ENCODE peak calls at places on chromosomes 13 and 19, in five cellular contexts. F is colonic mucosa, B is heart right ventricle, D is HFF-Myc, U is cardiac muscle cell. M is an unnamed sample.
A peak's percentile ranks its signal among the peaks of the same experiment; 100 is the strongest.

GRCh38 chr19:19321143-19321577 is 531 bp downstream of the MAU2 start:
- DNase-seq in D (no peak), U (peak; percentile 44), F (peak; percentile 26), B (no peak), M (no peak)

GRCh38 chr19:4139614-4140236 is 13.7 kb upstream of the CREB3L3 start:
- DNase-seq in F (peak; percentile 97), U (peak; percentile 59), B (peak; percentile 75), D (no peak), M (peak; percentile 93)

GRCh38 chr19:24052811-24053210 is 34.2 kb upstream of the ZNF254 start:
- DNase-seq in U (no peak), B (no peak), D (no peak), F (no peak), M (no peak)

GRCh38 chr13:75222031-75222430 is 259.9 kb downstream of the TBC1D4 start:
- DNase-seq in F (no peak), D (no peak), B (no peak), U (no peak), M (no peak)

GRCh38 chr19:4800591-4801081 is 9.1 kb downstream of the FEM1A start:
- DNase-seq in U (no peak), B (peak; percentile 55), D (no peak), F (no peak), M (no peak)

GRCh38 chr19:33767898-33768413 is 28.7 kb upstream of the KCTD15 start:
- DNase-seq in F (no peak), B (no peak), D (no peak), U (peak; percentile 88), M (no peak)

GRCh38 chr13:112903606-112904195 is 65.3 kb upstream of the MCF2L start:
- DNase-seq in B (no peak), U (no peak), F (no peak), D (no peak), M (no peak)

GRCh38 chr13:67792151-67792665 is 562.1 kb upstream of the PCDH9 start:
- DNase-seq in B (no peak), U (peak; percentile 6), D (no peak), F (no peak), M (no peak)

GRCh38 chr13:46654956-46655726 is 102.2 kb downstream of the LRCH1 start:
- DNase-seq in U (no peak), F (no peak), B (no peak), D (no peak), M (no peak)

GRCh38 chr13:31923134-31923763 is 108.3 kb upstream of the FRY start:
- DNase-seq in B (no peak), D (no peak), U (peak; percentile 8), F (no peak), M (no peak)

GRCh38 chr19:23516266-23516665 is 121.0 kb upstream of the ZNF91 start:
- DNase-seq in D (no peak), B (no peak), U (no peak), F (no peak), M (no peak)

GRCh38 chr19:2266183-2266993 is 10.2 kb upstream of the JSRP1 start:
- DNase-seq in D (no peak), B (peak; percentile 88), F (peak; percentile 96), U (no peak), M (peak; percentile 80)

GRCh38 chr13:61774903-61775302 is 359.3 kb upstream of the PCDH20 start:
- DNase-seq in U (no peak), B (no peak), D (no peak), F (no peak), M (no peak)

GRCh38 chr13:28568286-28568685 is 73.4 kb upstream of the FLT1 start:
- DNase-seq in F (peak; percentile 37), B (peak; percentile 71), D (no peak), U (peak; percentile 90), M (no peak)

GRCh38 chr19:35166100-35167063 is 11.8 kb downstream of the FXYD5 start:
- DNase-seq in U (no peak), F (no peak), B (no peak), D (no peak), M (no peak)

GRCh38 chr13:112688560-112689497 is 1.0 kb upstream of the ATP11A start:
- DNase-seq in U (peak; percentile 62), B (no peak), D (no peak), F (peak; percentile 27), M (no peak)

GRCh38 chr13:36089130-36089529 is 42.1 kb downstream of the DCLK1 start:
- DNase-seq in D (no peak), F (no peak), B (no peak), U (no peak), M (no peak)

GRCh38 chr13:28609936-28610335 is 49.0 kb upstream of the POMP start:
- DNase-seq in D (peak; percentile 71), B (no peak), U (no peak), F (no peak), M (no peak)

GRCh38 chr19:52198678-52199077 is 8.8 kb downstream of the PPP2R1A start:
- DNase-seq in F (no peak), D (no peak), B (no peak), U (no peak), M (no peak)

GRCh38 chr19:38361633-38362075 is 12.7 kb upstream of the PSMD8 start:
- DNase-seq in F (peak; percentile 84), B (peak; percentile 77), U (peak; percentile 92), D (no peak), M (no peak)
- TF ChIP-seq CTCF in F (no peak), B (no peak), U (no peak), D (no peak), M (no peak)

GRCh38 chr19:53870485-53870844 is 2.8 kb downstream of the MYADM start:
- DNase-seq in D (no peak), B (no peak), F (peak; percentile 70), U (no peak), M (no peak)

GRCh38 chr19:53868091-53868891 is 608 bp downstream of the MYADM start:
- DNase-seq in F (peak; percentile 70), D (no peak), B (peak; percentile 59), U (peak; percentile 69), M (no peak)

GRCh38 chr19:53867225-53868090 is at the start of gene MYADM:
- DNase-seq in F (peak; percentile 100), U (peak; percentile 99), B (peak; percentile 99), D (peak; percentile 97), M (peak; percentile 99)

GRCh38 chr19:53871448-53871847 is 3.8 kb downstream of the MYADM start:
- DNase-seq in B (no peak), U (no peak), D (no peak), F (no peak), M (no peak)

GRCh38 chr19:53868892-53869804 is 1.5 kb downstream of the MYADM start:
- DNase-seq in U (peak; percentile 95), B (peak; percentile 91), D (no peak), F (peak; percentile 92), M (peak; percentile 74)
- TF ChIP-seq CTCF in U (peak; percentile 11), B (no peak), D (peak; percentile 11), F (no peak), M (no peak)

GRCh38 chr19:55487884-55488687 is at the start of gene SSC5D:
- DNase-seq in D (no peak), U (no peak), B (no peak), F (no peak), M (no peak)

GRCh38 chr19:55485439-55486011 is 537 bp downstream of the NAT14 start:
- DNase-seq in F (no peak), U (no peak), D (no peak), B (no peak), M (no peak)

GRCh38 chr19:55484571-55485438 is at the start of gene NAT14:
- DNase-seq in F (no peak), D (no peak), U (peak; percentile 84), B (peak; percentile 54), M (no peak)

GRCh38 chr19:55486971-55487883 is 1.0 kb upstream of the SSC5D start:
- DNase-seq in B (peak; percentile 89), U (peak; percentile 70), D (peak; percentile 71), F (peak; percentile 67), M (peak; percentile 65)

DNA sequence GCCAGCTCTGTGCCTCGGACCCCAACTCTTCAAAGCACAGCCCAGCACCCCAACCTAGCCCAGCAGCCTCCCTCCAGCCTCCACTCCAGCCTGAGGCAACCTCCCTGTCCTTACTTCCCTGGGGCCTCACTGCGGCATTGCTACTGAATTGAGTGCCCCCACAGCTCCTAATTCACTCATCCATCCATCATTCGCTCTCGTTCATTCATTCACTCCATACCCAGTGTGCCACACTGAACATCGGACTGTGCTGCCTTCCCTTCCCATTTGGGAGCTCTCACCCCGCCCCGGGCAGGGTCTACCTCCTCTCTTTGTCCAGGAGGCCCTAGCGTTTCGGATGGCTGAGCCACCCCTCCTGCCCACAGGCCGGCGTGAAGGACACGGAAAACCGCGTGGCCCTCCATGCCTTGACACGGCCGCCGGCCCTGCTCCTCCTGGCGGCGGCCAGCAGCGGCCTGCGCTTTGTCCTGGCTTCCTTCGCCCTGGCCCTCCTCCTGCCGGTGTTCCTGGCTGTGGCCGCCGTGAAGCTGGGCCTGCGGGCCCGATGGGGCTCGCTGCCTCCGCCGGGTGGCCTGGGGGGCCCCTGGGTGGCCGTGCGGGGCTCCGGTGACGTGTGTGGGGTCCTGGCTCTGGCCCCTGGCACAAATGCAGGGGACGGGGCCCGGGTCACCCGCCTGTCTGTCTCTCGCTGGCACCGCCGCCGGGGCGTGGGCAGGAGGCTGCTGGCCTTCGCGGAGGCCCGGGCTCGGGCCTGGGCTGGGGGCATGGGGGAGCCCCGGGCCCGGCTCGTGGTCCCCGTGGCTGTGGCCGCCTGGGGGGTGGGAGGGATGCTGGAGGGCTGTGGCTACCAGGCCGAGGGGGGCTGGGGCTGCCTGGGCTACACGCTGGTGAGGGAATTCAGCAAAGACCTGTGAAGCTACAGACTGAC is 1.3 kb downstream of the NAT14 start:
- DNase-seq in F (no peak), B (no peak), D (no peak), U (no peak), M (no peak)
- TF ChIP-seq CTCF in F (no peak), B (no peak), D (no peak), U (peak; percentile 16), M (peak; percentile 6)

GRCh38 chr13:51803018-51803417 is 945 bp downstream of the DHRS12 start:
- DNase-seq in D (no peak), F (peak; percentile 36), U (no peak), B (no peak), M (no peak)

GRCh38 chr13:51802601-51803000 is 1.4 kb downstream of the DHRS12 start:
- DNase-seq in B (no peak), U (no peak), D (no peak), F (no peak), M (no peak)

GRCh38 chr13:51805313-51805712 is 1.4 kb upstream of the DHRS12 start:
- DNase-seq in F (no peak), D (no peak), U (no peak), B (no peak), M (no peak)

GRCh38 chr13:51804295-51805172 is 571 bp upstream of the DHRS12 start:
- DNase-seq in B (peak; percentile 50), F (peak; percentile 45), U (no peak), D (no peak), M (no peak)

DNA sequence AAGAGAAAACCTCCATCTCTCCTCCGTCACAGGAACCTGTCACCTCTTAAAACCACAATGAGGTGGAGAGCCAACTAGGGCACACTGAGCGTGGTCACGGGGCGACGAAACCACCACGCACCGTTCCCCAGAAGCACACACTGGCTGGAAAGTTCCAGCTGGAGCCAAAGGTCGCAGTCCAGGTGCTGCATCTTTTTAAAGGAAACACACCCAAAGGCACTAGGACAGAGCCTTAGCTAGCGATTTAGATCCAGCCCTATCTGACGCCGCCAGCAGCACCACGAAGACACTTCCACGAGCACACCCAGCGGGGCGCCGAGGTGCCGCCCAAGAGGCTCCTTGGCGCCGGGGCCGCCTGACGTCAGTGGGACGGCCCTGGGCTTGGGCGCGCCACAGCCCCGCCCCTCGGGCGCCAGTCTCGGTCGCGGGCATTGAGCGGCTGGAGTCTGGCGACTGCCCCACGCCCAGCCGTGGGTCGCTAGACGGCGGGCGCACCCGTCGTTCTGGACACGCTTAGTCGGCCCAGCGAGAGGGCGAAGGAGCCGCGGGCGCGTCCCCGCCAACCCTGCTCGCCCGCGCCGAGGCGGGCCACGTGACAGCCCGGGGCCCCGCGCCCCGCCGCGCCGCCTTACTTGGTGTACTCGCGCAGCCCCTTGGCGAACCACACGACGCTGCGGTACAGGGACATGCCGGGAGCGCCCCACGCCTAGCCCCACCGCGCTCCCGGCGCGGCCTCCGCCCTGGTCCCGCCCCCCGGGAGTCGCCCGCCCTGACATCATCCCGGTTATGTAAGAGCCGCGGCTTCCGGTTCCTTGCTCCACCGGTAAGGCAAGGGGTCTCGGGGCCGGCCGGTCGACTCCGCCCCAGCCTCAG is at the start of gene DHRS12:
- DNase-seq in D (no peak), U (peak; percentile 87), B (peak; percentile 95), F (peak; percentile 94), M (peak; percentile 71)
- TF ChIP-seq CTCF in D (no peak), U (no peak), B (no peak), F (no peak), M (no peak)

M was measured in omental fat pad.